ENCODE peak calls at places on chromosomes 7 and 10, in four cellular contexts. N is EL; F is GF-D8; Q is stimulated activated CD8-positive, alpha-beta memory T cell treated with anti-CD3 and anti-CD28 coated beads, Interleukin-7, amount 100 ng/mL, for 24 hours. T is an unnamed sample.

GRCh38 chr10:114346176-114347031 is 57.9 kb downstream of the AFAP1L2 start:
- DNase-seq in N (no peak), F (no peak), Q (no peak), T (no peak)

GRCh38 chr7:135385209-135385608 is 124.7 kb downstream of the CNOT4 start:
- DNase-seq in N (no peak), F (no peak), Q (no peak), T (no peak)

GRCh38 chr10:4772202-4772570 is 53.8 kb upstream of the AKR1E2 start:
- DNase-seq in N (no peak), F (no peak), Q (no peak), T (no peak)

GRCh38 chr10:22805304-22805703 is 90.9 kb upstream of the PIP4K2A start:
- DNase-seq in N (peak; percentile 80), F (no peak), Q (no peak), T (peak; percentile 78)

GRCh38 chr7:84204655-84205054 is 10.1 kb upstream of the SEMA3A start:
- DNase-seq in N (peak; percentile 47), F (no peak), Q (no peak), T (peak; percentile 91)

GRCh38 chr10:86862786-86863185 is 94.6 kb downstream of the MMRN2 start:
- DNase-seq in N (no peak), F (no peak), Q (no peak), T (no peak)

GRCh38 chr7:25385731-25386136 is 157.4 kb upstream of the NPVF start:
- DNase-seq in N (no peak), F (no peak), Q (no peak), T (no peak)

GRCh38 chr7:94696981-94697670 is 41.2 kb upstream of the SGCE start:
- DNase-seq in N (peak; percentile 94), F (no peak), Q (no peak), T (peak; percentile 96)

GRCh38 chr7:116955801-116956514 is 2.7 kb downstream of the ST7 start:
- DNase-seq in N (no peak), F (peak; percentile 18), Q (no peak), T (no peak)

T was measured in HCEC 1CT.